ENCODE peak calls at places on chromosomes 2 and 18, in seven cellular contexts. I is H7, B is G401, H is retina, V is posterior vena cava, G is fibroblast of lung, R is ELR. Q is an unnamed sample.

GRCh38 chr18:21638822-21639221 is 26.7 kb downstream of the SNRPD1 start:
- DNase-seq in H (no peak), R (no peak), G (no peak), I (no peak), B (no peak), V (no peak), Q (no peak)

GRCh38 chr2:73069855-73070650 is 1.5 kb downstream of the SFXN5 start:
- DNase-seq in H (no peak), R (peak), V (no peak), I (peak), G (no peak), B (peak), Q (no peak)

GRCh38 chr2:212713681-212714080 is 175.1 kb upstream of the ERBB4 start:
- DNase-seq in I (no peak), V (no peak), R (no peak), B (no peak), G (no peak), H (no peak), Q (no peak)

GRCh38 chr2:8482432-8482831 is 199.4 kb upstream of the ID2 start:
- DNase-seq in B (no peak), V (no peak), H (no peak), G (no peak), I (no peak), R (no peak), Q (no peak)

GRCh38 chr18:36352384-36352783 is 54.9 kb downstream of the FHOD3 start:
- DNase-seq in H (no peak), V (no peak), G (peak), I (no peak), B (no peak), R (peak), Q (no peak)

GRCh38 chr2:216057688-216058193 is 23.9 kb downstream of the PECR start:
- DNase-seq in G (no peak), B (no peak), R (peak), I (no peak), H (no peak), V (no peak), Q (peak)

GRCh38 chr2:164145093-164145987 is 409.5 kb upstream of the FIGN start:
- DNase-seq in I (no peak), V (no peak), B (no peak), H (no peak), R (peak), G (peak), Q (no peak)

GRCh38 chr2:152036611-152037469 is 62.0 kb downstream of the CACNB4 start:
- DNase-seq in V (no peak), R (peak), H (peak), B (peak), G (peak), I (peak), Q (peak)

GRCh38 chr2:232385660-232386489 is 7.3 kb downstream of the ALPP start:
- DNase-seq in R (peak), V (no peak), G (peak), B (peak), I (peak), H (peak), Q (no peak)

GRCh38 chr2:120396519-120397361 is 50.8 kb downstream of the INHBB start:
- DNase-seq in B (no peak), G (no peak), V (peak), I (peak), H (no peak), R (no peak), Q (no peak)